ENCODE peak calls at places on chromosomes 4 and X, in nine cellular contexts. U is COR-L47; F is fibroblast of gingiva; E is transverse colon; Q is HuH-7.5; N is cardiac fibroblast; H is choroid plexus epithelial cell; B is CD4-positive, alpha-beta T cell; O is stimulated activated CD8-positive, alpha-beta memory T cell treated with anti-CD3 and anti-CD28 coated beads, Interleukin-7, amount 100 ng/mL, for 4 hours. Z is an unnamed sample.

GRCh38 chrX:71652405-71652804 is 14.9 kb upstream of the LOC101059915 start:
- DNase-seq in U (peak), F (peak), E (peak), Q (peak), N (peak), H (peak), B (no peak), O (no peak), Z (peak)

GRCh38 chr4:14871676-14872430 is 130.4 kb upstream of the CPEB2 start:
- DNase-seq in U (no peak), F (no peak), E (peak), Q (no peak), N (peak), H (no peak), B (peak), O (no peak), Z (no peak)

GRCh38 chr4:119735136-119735770 is 106.6 kb upstream of the PDE5A start:
- DNase-seq in U (no peak), F (peak), E (no peak), Q (no peak), N (peak), H (peak), B (no peak), O (no peak), Z (peak)

GRCh38 chr4:55020131-55020530 is 105.3 kb downstream of the KDR start:
- DNase-seq in U (no peak), F (no peak), E (no peak), Q (no peak), N (peak), H (peak), B (no peak), O (no peak), Z (no peak)

GRCh38 chr4:120395746-120396145 is 329.1 kb upstream of the MAD2L1 start:
- DNase-seq in U (no peak), F (no peak), E (no peak), Q (no peak), N (no peak), H (no peak), B (no peak), O (no peak), Z (no peak)

GRCh38 chr4:116439330-116439729 is 646.0 kb downstream of the TRAM1L1 start:
- DNase-seq in U (no peak), F (no peak), E (no peak), Q (no peak), N (no peak), H (no peak), B (no peak), O (no peak), Z (no peak)

GRCh38 chr4:4818440-4819212 is 40.8 kb upstream of the MSX1 start:
- DNase-seq in U (no peak), F (no peak), E (no peak), Q (no peak), N (no peak), H (no peak), B (no peak), O (no peak), Z (no peak)

GRCh38 chr4:157048248-157048647 is 27.7 kb upstream of the GLRB start:
- DNase-seq in U (no peak), F (peak), E (peak), Q (no peak), N (peak), H (peak), B (no peak), O (no peak), Z (no peak)

GRCh38 chr4:64144994-64145393 is 264.3 kb downstream of the TECRL start:
- DNase-seq in U (peak), F (no peak), E (no peak), Q (no peak), N (no peak), H (no peak), B (no peak), O (no peak), Z (no peak)

GRCh38 chrX:9866633-9867032 is 80.4 kb downstream of the SHROOM2 start:
- DNase-seq in U (no peak), F (no peak), E (no peak), Q (no peak), N (peak), H (no peak), B (no peak), O (no peak), Z (no peak)

GRCh38 chr4:4327652-4328121 is 37.6 kb downstream of the ZBTB49 start:
- DNase-seq in U (no peak), F (peak), E (no peak), Q (peak), N (peak), H (peak), B (no peak), O (no peak), Z (peak)

GRCh38 chrX:10022580-10023245 is 55.6 kb downstream of the CLDN34 start:
- DNase-seq in U (no peak), F (no peak), E (peak), Q (no peak), N (peak), H (peak), B (no peak), O (no peak), Z (no peak)

GRCh38 chr4:140659935-140660710 is 91.4 kb upstream of the UCP1 start:
- DNase-seq in U (no peak), F (no peak), E (no peak), Q (no peak), N (peak), H (no peak), B (no peak), O (no peak), Z (no peak)

GRCh38 chr4:147160908-147161513 is 215.3 kb upstream of the TTC29 start:
- DNase-seq in U (peak), F (peak), E (no peak), Q (peak), N (peak), H (peak), B (no peak), O (no peak), Z (peak)

GRCh38 chrX:1359477-1359873 is 22.9 kb downstream of the IL3RA start:
- DNase-seq in U (no peak), F (no peak), E (no peak), Q (no peak), N (no peak), H (no peak), B (no peak), O (no peak), Z (no peak)

GRCh38 chrX:71198066-71198465 is 25.0 kb upstream of the GJB1 start:
- DNase-seq in U (no peak), F (no peak), E (no peak), Q (no peak), N (no peak), H (no peak), B (no peak), O (no peak), Z (no peak)

GRCh38 chr4:159360549-159360948 is 257.7 kb downstream of the RAPGEF2 start:
- DNase-seq in U (no peak), F (peak), E (no peak), Q (no peak), N (peak), H (peak), B (no peak), O (no peak), Z (peak)

GRCh38 chrX:91435465-91435864 is 826 bp downstream of the PABPC5 start:
- DNase-seq in U (no peak), F (no peak), E (no peak), Q (no peak), N (peak), H (no peak), B (no peak), O (no peak), Z (no peak)

GRCh38 chr4:77913353-77913752 is 50.7 kb downstream of the MRPL1 start:
- DNase-seq in U (no peak), F (no peak), E (no peak), Q (no peak), N (peak), H (no peak), B (no peak), O (no peak), Z (no peak)

GRCh38 chr4:80142396-80143304 is 54.7 kb upstream of the PRDM8 start:
- DNase-seq in U (no peak), F (peak), E (no peak), Q (no peak), N (peak), H (peak), B (no peak), O (no peak), Z (no peak)

GRCh38 chr4:183468210-183469095 is 24.0 kb downstream of the CDKN2AIP start:
- DNase-seq in U (no peak), F (peak), E (no peak), Q (no peak), N (peak), H (peak), B (no peak), O (no peak), Z (no peak)

GRCh38 chr4:8591114-8591513 is 1.5 kb upstream of the CPZ start:
- DNase-seq in U (no peak), F (no peak), E (no peak), Q (no peak), N (no peak), H (no peak), B (no peak), O (no peak), Z (no peak)

GRCh38 chr4:153792007-153792892 is 3.4 kb upstream of the SFRP2 start:
- DNase-seq in U (no peak), F (peak), E (peak), Q (no peak), N (peak), H (peak), B (no peak), O (no peak), Z (no peak)

GRCh38 chr4:184763150-184763780 is 29.4 kb upstream of the CENPU start:
- DNase-seq in U (no peak), F (peak), E (peak), Q (no peak), N (no peak), H (no peak), B (no peak), O (no peak), Z (no peak)

GRCh38 chrX:136130931-136131843 is 16.1 kb upstream of the FHL1 start:
- DNase-seq in U (no peak), F (peak), E (no peak), Q (no peak), N (peak), H (peak), B (no peak), O (no peak), Z (peak)

GRCh38 chr4:24644983-24645764 is 60.8 kb upstream of the DHX15 start:
- DNase-seq in U (no peak), F (no peak), E (no peak), Q (no peak), N (peak), H (no peak), B (no peak), O (no peak), Z (no peak)

GRCh38 chr4:155491336-155492131 is 114.8 kb upstream of the MAP9 start:
- DNase-seq in U (no peak), F (no peak), E (no peak), Q (no peak), N (no peak), H (peak), B (no peak), O (no peak), Z (no peak)

GRCh38 chrX:67720344-67720743 is 176.5 kb downstream of the AR start:
- DNase-seq in U (no peak), F (peak), E (no peak), Q (no peak), N (no peak), H (peak), B (no peak), O (no peak), Z (no peak)

GRCh38 chr4:78616046-78616498 is 64.5 kb downstream of the ANXA3 start:
- DNase-seq in U (no peak), F (no peak), E (no peak), Q (no peak), N (peak), H (peak), B (no peak), O (no peak), Z (peak)